ENCODE peak calls at places on chromosomes 11 and 22, in seven cellular contexts. D, V, W, P, E, O and H are unnamed samples. For H3K4me1, the result is how much of the 10 kb centered on the place peaks cover.

GRCh38 chr22:24578355-24579241 is 14.3 kb downstream of the LRRC75B start:
- DNase-seq in D (no peak), V (no peak), W (no peak), P (no peak), E (peak), O (no peak), H (peak)

GRCh38 chr22:47283616-47284270 is 521.3 kb downstream of the TBC1D22A start:
- DNase-seq in D (no peak), V (no peak), W (no peak), P (no peak), E (no peak), O (peak), H (no peak)

GRCh38 chr11:78138694-78139421 is 568 bp downstream of the ALG8 start:
- DNase-seq in D (peak), V (peak), W (no peak), P (no peak), E (peak), O (no peak), H (peak)

GRCh38 chr11:134524876-134525845 is 113.1 kb upstream of the B3GAT1 start:
- DNase-seq in D (no peak), V (no peak), W (no peak), P (peak), E (no peak), O (peak), H (peak)

GRCh38 chr11:30798547-30799236 is 212.5 kb upstream of the MPPED2 start:
- DNase-seq in D (no peak), V (no peak), W (no peak), P (no peak), E (no peak), O (no peak), H (no peak)

GRCh38 chr11:134418119-134418840 is 6.2 kb upstream of the B3GAT1 start:
- DNase-seq in D (no peak), V (no peak), W (no peak), P (no peak), E (peak), O (no peak), H (peak)

GRCh38 chr22:20025401-20026203 is 4.7 kb downstream of the TANGO2 start:
- DNase-seq in D (no peak), V (no peak), W (no peak), P (peak), E (no peak), O (peak), H (no peak)

GRCh38 chr11:129815596-129816461 is at the start of gene TMEM45B:
- DNase-seq in D (peak), V (no peak), W (no peak), P (peak), E (peak), O (peak), H (peak)

GRCh38 chr11:65428578-65429068 is 6.0 kb downstream of the NEAT1 start:
- DNase-seq in D (no peak), V (no peak), W (peak), P (no peak), E (peak), O (peak), H (no peak)

GRCh38 chr11:104001474-104001873 is 35.0 kb upstream of the DDI1 start:
- DNase-seq in D (no peak), V (no peak), W (no peak), P (no peak), E (no peak), O (no peak), H (no peak)

GRCh38 chr22:28656156-28656555 is 23.5 kb downstream of the TTC28 start:
- DNase-seq in D (no peak), V (no peak), W (no peak), P (no peak), E (no peak), O (no peak), H (no peak)

GRCh38 chr11:125090816-125091215 is 20.6 kb downstream of the TMEM218 start:
- DNase-seq in D (no peak), V (no peak), W (peak), P (no peak), E (no peak), O (no peak), H (no peak)

GRCh38 chr11:48019230-48019584 is 38.8 kb downstream of the PTPRJ start:
- DNase-seq in D (no peak), V (no peak), W (no peak), P (no peak), E (peak), O (no peak), H (no peak)

GRCh38 chr22:19759994-19760651 is 455 bp upstream of the TBX1 start:
- DNase-seq in D (no peak), V (no peak), W (no peak), P (peak), E (no peak), O (no peak), H (no peak)

GRCh38 chr22:40534379-40535188 is 101.9 kb downstream of the MRTFA start:
- DNase-seq in D (no peak), V (no peak), W (no peak), P (no peak), E (peak), O (no peak), H (no peak)

GRCh38 chr11:1194977-1195689 is 27.7 kb upstream of the MUC5B start:
- DNase-seq in D (no peak), V (no peak), W (peak), P (peak), E (no peak), O (peak), H (peak)

GRCh38 chr22:35021166-35021565 is 44.8 kb upstream of the ISX start:
- DNase-seq in D (no peak), V (no peak), W (no peak), P (no peak), E (peak), O (peak), H (peak)

GRCh38 chr11:830295-831131 is 2.2 kb upstream of the CD151 start:
- DNase-seq in D (no peak), V (peak), W (peak), P (peak), E (peak), O (peak), H (peak)

GRCh38 chr11:107951105-107951504 is 22.9 kb downstream of the RAB39A start:
- DNase-seq in D (no peak), V (no peak), W (no peak), P (no peak), E (no peak), O (no peak), H (no peak)

GRCh38 chr22:41000941-41001721 is 50.0 kb downstream of the RBX1 start:
- DNase-seq in D (no peak), V (no peak), W (no peak), P (no peak), E (no peak), O (no peak), H (no peak)

GRCh38 chr22:34866501-34867171 is 199.3 kb upstream of the ISX start:
- DNase-seq in D (no peak), V (no peak), W (no peak), P (no peak), E (peak), O (no peak), H (no peak)

GRCh38 chr11:44096360-44097188 is 1.1 kb downstream of the EXT2 start:
- DNase-seq in D (peak), V (peak), W (no peak), P (peak), E (peak), O (no peak), H (no peak)

GRCh38 chr11:118380571-118380970 is 20.8 kb upstream of the ATP5MG start:
- DNase-seq in D (no peak), V (no peak), W (no peak), P (no peak), E (no peak), O (no peak), H (no peak)

GRCh38 chr11:27610287-27610686 is 90.0 kb downstream of the BDNF start:
- DNase-seq in D (no peak), V (no peak), W (no peak), P (no peak), E (no peak), O (no peak), H (no peak)

GRCh38 chr11:72959998-72960731 is 146.0 kb downstream of the ATG16L2 start:
- DNase-seq in D (no peak), V (no peak), W (no peak), P (no peak), E (no peak), O (no peak), H (no peak)

GRCh38 chr11:73288873-73289707 is 17.0 kb downstream of the P2RY6 start:
- DNase-seq in D (peak), V (peak), W (peak), P (peak), E (peak), O (peak), H (peak)

GRCh38 chr11:75931124-75931523 is 116.1 kb downstream of the UVRAG start:
- DNase-seq in D (no peak), V (no peak), W (no peak), P (no peak), E (no peak), O (no peak), H (no peak)

GRCh38 chr11:69914286-69915150 is 95.3 kb upstream of the FGF3 start:
- DNase-seq in D (peak), V (no peak), W (no peak), P (peak), E (no peak), O (peak), H (no peak)

GRCh38 chr11:26571861-26572654 is at the start of gene MUC15:
- DNase-seq in D (peak), V (no peak), W (no peak), P (no peak), E (no peak), O (no peak), H (no peak)

GRCh38 chr11:16713594-16713993 is 24.9 kb upstream of the C11orf58 start:
- DNase-seq in D (no peak), V (no peak), W (no peak), P (no peak), E (no peak), O (no peak), H (no peak)

GRCh38 chr11:19955660-19956059 is 204.6 kb downstream of the DBX1 start:
- DNase-seq in D (no peak), V (no peak), W (no peak), P (no peak), E (no peak), O (no peak), H (no peak)

GRCh38 chr22:21643533-21644357 is 1.6 kb downstream of the SDF2L1 start:
- DNase-seq in D (no peak), V (no peak), W (no peak), P (no peak), E (no peak), O (no peak), H (no peak)
- H3K4me3 ChIP-seq in D (no peak), V (peak), W (no peak), P (peak), E (no peak), O (no peak), H (peak)

DNA sequence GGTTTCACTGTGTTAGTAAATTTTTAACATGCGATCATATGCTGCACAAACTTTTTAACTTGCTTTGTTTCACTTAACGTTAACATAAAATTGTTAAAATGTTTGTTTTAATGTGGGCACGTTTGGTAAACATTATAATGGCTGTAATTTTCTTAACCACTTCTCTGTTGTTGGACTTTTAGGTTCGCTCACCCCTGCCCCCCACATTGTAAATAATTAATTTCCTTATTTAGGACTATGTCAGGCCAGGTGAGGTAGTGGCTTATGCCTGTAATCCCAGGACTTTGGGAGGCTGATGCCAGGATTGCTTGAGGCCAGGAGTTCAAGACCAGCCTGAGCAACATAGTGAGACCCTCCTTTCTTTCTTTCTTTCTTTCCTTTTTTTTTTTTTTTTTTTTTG is 6.7 kb upstream of the DIXDC1 start:
- DNase-seq in D (no peak), V (no peak), W (no peak), P (no peak), E (no peak), O (no peak), H (no peak)
- H3K4me1 ChIP-seq in D (under half), V (under half), W (under half), P (under half), E (under half), O (under half), H (under half)

GRCh38 chr22:21982338-21982965 is at the start of gene TOP3B:
- DNase-seq in D (peak), V (peak), W (peak), P (peak), E (peak), O (peak), H (peak)
- TF ChIP-seq CTCF in D (no peak), V (no peak), W (no peak), P (no peak), E (no peak), O (no peak), H (no peak)

DNA sequence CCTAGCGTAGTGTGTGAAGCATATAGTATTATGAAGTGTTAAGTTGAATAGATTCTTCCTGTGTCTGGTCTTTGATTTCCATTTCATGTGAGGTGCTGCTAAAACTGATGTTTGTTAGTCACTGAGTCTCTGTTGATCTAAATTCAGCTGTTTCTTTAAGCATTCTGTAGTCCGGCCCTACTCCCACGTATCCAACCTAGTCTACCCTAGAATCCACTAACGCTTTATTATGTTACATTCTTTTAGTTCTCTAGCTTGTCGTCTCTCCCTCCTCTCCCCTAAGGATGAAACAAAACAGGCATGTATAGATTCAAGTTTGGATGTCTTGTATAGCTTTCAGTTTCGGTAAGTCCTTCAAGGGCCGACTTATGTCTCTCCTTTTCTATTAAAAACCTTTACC is 4.1 kb downstream of the WEE1 start:
- DNase-seq in D (no peak), V (no peak), W (no peak), P (no peak), E (no peak), O (no peak), H (no peak)
- H3K4me3 ChIP-seq in D (no peak), V (no peak), W (peak), P (peak), E (no peak), O (peak), H (no peak)

GRCh38 chr11:128061321-128061871 is 526.0 kb downstream of the ETS1 start:
- DNase-seq in D (peak), V (no peak), W (no peak), P (no peak), E (peak), O (no peak), H (no peak)

GRCh38 chr11:128055576-128056217 is 531.7 kb downstream of the ETS1 start:
- DNase-seq in D (no peak), V (no peak), W (no peak), P (no peak), E (no peak), O (no peak), H (no peak)

GRCh38 chr11:128054323-128054910 is 532.9 kb downstream of the ETS1 start:
- DNase-seq in D (no peak), V (no peak), W (no peak), P (no peak), E (no peak), O (no peak), H (no peak)

GRCh38 chr11:128057786-128058395 is 529.5 kb downstream of the ETS1 start:
- DNase-seq in D (no peak), V (no peak), W (no peak), P (no peak), E (no peak), O (no peak), H (no peak)

GRCh38 chr11:128058580-128059208 is 528.7 kb downstream of the ETS1 start:
- DNase-seq in D (no peak), V (no peak), W (no peak), P (no peak), E (no peak), O (no peak), H (no peak)
- H3K4me1 ChIP-seq in D (under half), V (under half), W (under half), P (under half), E (under half), O (under half), H (under half)

GRCh38 chr11:86230196-86230813 is 14.2 kb upstream of the EED start:
- DNase-seq in D (no peak), V (no peak), W (no peak), P (no peak), E (no peak), O (no peak), H (peak)
- TF ChIP-seq CTCF in D (no peak), V (no peak), W (no peak), P (no peak), E (no peak), O (no peak), H (peak)

GRCh38 chr22:30637701-30638114 is 2.1 kb downstream of the SLC35E4 start:
- DNase-seq in D (peak), V (no peak), W (no peak), P (no peak), E (no peak), O (no peak), H (no peak)

GRCh38 chr22:30634477-30635233 is 926 bp upstream of the SLC35E4 start:
- DNase-seq in D (peak), V (peak), W (peak), P (peak), E (peak), O (peak), H (peak)

GRCh38 chr22:30640361-30640760 is 4.8 kb downstream of the SLC35E4 start:
- DNase-seq in D (no peak), V (no peak), W (no peak), P (no peak), E (no peak), O (no peak), H (no peak)

GRCh38 chr22:30635273-30636225 is at the start of gene SLC35E4:
- DNase-seq in D (peak), V (peak), W (peak), P (peak), E (peak), O (peak), H (peak)

DNA sequence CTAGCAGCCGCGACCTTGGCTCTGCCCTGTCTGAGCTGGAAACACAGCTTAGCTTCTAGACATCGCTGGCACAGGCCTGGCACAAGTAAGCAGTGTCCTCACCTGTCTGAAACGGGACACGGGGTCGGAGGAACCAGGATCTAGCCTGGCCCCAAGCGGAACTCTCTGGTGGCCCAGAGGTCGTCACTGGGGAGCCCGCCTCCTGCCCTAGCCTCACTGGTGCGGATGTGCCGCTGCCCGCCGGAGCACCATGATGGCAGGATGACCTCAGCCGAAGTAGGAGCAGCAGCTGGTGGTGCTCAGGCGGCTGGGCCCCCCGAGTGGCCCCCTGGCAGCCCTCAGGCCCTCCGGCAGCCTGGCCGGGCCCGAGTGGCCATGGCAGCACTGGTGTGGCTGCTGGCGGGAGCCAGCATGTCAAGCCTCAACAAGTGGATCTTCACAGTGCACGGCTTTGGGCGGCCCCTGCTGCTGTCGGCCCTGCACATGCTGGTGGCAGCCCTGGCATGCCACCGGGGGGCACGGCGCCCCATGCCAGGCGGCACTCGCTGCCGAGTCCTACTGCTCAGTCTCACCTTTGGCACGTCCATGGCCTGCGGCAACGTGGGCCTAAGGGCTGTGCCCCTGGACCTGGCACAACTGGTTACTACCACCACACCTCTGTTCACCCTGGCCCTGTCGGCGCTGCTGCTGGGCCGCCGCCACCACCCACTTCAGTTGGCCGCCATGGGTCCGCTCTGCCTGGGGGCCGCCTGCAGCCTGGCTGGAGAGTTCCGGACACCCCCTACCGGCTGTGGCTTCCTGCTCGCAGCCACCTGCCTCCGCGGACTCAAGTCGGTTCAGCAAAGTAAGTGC is 871 bp downstream of the SLC35E4 start:
- DNase-seq in D (peak), V (peak), W (peak), P (no peak), E (no peak), O (peak), H (peak)
- H3K4me3 ChIP-seq in D (peak), V (peak), W (peak), P (peak), E (peak), O (peak), H (peak)

GRCh38 chr22:37321288-37321687 is 39.0 kb downstream of the CYTH4 start:
- DNase-seq in D (peak), V (no peak), W (no peak), P (no peak), E (no peak), O (no peak), H (no peak)

GRCh38 chr22:37317698-37318210 is 35.4 kb downstream of the CYTH4 start:
- DNase-seq in D (no peak), V (no peak), W (no peak), P (peak), E (no peak), O (no peak), H (no peak)

GRCh38 chr22:37319469-37319868 is 37.2 kb downstream of the CYTH4 start:
- DNase-seq in D (no peak), V (no peak), W (no peak), P (no peak), E (no peak), O (no peak), H (no peak)

GRCh38 chr22:37318255-37319109 is 36.2 kb downstream of the CYTH4 start:
- DNase-seq in D (no peak), V (no peak), W (no peak), P (peak), E (no peak), O (no peak), H (no peak)

DNA sequence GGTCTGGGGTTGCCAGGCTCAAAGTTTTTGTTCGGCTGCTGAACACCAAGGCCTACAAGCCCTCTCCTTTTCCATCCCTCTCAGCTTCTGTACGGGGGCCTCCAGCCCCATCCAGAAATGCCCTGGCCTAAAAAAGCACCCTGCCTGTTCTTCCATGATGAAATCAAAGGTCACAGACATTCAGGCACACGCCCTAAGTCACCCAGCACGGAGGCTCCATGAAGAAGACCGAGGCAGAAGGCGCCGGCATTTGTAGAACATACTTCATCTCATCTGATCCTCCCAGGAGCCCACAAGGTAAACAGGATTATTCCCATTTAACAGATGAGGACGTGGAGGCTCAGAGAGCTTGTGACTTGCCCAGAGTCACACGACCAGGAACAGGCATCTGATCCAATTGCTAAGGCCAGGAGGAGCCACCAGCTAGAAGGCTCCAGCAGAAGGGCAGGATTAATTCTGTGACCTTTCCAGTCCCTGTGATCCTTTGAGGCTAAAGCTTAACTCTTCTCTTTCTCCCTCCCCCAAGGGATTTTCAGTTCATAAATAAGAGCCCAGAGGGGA is 38.5 kb downstream of the CYTH4 start:
- DNase-seq in D (no peak), V (no peak), W (no peak), P (peak), E (no peak), O (no peak), H (no peak)
- H3K4me1 ChIP-seq in D (half or more), V (under half), W (under half), P (under half), E (under half), O (under half), H (half or more)